ENCODE peak calls at places on chromosomes 16 and 17, in five cellular contexts. J, H, B, D and P are unnamed samples.

GRCh38 chr16:56301391-56301850 is 110.1 kb downstream of the GNAO1 start:
- DNase-seq in J (no peak), H (no peak), B (no peak), D (no peak), P (no peak)

GRCh38 chr17:41520821-41521521 is 2.3 kb upstream of the KRT15 start:
- DNase-seq in J (no peak), H (no peak), B (no peak), D (peak; percentile 79), P (no peak)

GRCh38 chr17:47620503-47621245 is 29.0 kb upstream of the KPNB1 start:
- DNase-seq in J (no peak), H (no peak), B (no peak), D (no peak), P (no peak)

GRCh38 chr17:76404976-76405563 is 20.7 kb downstream of the SPHK1 start:
- DNase-seq in J (no peak), H (no peak), B (no peak), D (no peak), P (no peak)

GRCh38 chr17:45715787-45716186 is 68.3 kb upstream of the CRHR1 start:
- DNase-seq in J (no peak), H (no peak), B (no peak), D (no peak), P (no peak)

GRCh38 chr17:47741109-47741792 is 8.2 kb downstream of the TBX21 start:
- DNase-seq in J (no peak), H (peak; percentile 48), B (no peak), D (no peak), P (no peak)

GRCh38 chr17:10224592-10225195 is 26.3 kb upstream of the GAS7 start:
- DNase-seq in J (no peak), H (no peak), B (no peak), D (no peak), P (no peak)

GRCh38 chr16:64162613-64163375 is 959.1 kb downstream of the CDH11 start:
- DNase-seq in J (no peak), H (no peak), B (no peak), D (no peak), P (no peak)

GRCh38 chr17:64148017-64148631 is 18.2 kb upstream of the ERN1 start:
- DNase-seq in J (peak; percentile 25), H (no peak), B (no peak), D (no peak), P (no peak)

GRCh38 chr17:66970140-66970539 is 5.6 kb downstream of the CACNG4 start:
- DNase-seq in J (no peak), H (no peak), B (no peak), D (no peak), P (no peak)

GRCh38 chr16:72554935-72555334 is 383.0 kb upstream of the PMFBP1 start:
- DNase-seq in J (no peak), H (no peak), B (no peak), D (no peak), P (no peak)

GRCh38 chr16:72549878-72550277 is 377.9 kb upstream of the PMFBP1 start:
- DNase-seq in J (no peak), H (no peak), B (no peak), D (no peak), P (no peak)

GRCh38 chr16:72552675-72553074 is 380.7 kb upstream of the PMFBP1 start:
- DNase-seq in J (no peak), H (no peak), B (no peak), D (no peak), P (no peak)

DNA sequence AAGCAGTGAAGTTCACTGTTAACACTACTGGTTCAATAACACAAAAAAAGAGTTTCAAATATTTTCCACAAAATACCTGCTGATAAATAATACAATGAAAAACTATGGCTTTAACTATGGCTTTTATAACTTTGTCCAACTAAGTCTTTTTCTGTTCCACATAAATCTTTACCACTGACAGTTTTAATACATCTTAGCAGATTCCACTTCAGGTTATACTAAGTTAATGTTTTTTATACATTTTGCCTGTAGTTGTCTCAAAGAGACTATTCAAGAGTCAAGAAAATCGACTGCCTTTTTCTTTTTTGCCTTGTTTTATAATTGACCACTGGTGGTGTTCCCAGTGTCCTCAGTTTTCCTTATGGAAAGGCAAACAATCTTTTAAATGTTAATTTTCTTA is 379.7 kb upstream of the PMFBP1 start:
- DNase-seq in J (no peak), H (no peak), B (no peak), D (no peak), P (no peak)
- TF ChIP-seq POLR2A in J (no peak), H (no peak), B (no peak), D (no peak), P (no peak)

DNA sequence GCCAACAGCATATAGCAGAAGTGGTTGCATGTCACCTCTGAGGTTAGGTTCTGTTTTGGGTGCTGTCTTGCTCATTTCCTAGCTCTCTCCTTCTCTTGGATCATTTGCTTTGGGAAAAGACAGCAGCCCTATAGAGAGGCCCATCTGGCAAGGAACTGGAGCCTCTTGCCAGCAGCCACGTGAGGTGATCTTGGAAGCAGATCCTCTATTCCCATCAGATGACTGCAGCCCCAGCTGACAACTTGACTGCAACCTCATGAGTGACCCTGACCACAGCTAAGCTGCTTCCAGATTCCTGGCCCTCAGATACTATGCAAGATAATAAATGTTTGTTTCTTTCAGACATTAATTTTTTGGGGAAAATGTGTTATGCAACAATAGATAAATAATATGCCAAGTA is 213.3 kb upstream of the HS3ST4 start:
- DNase-seq in J (no peak), H (no peak), B (no peak), D (no peak), P (no peak)
- TF ChIP-seq EP300 in J (no peak), H (no peak), B (no peak), D (no peak), P (no peak)

GRCh38 chr17:42980274-42980765 is at the start of gene RUNDC1:
- DNase-seq in J (peak; percentile 92), H (peak; percentile 97), B (peak; percentile 86), D (peak; percentile 99), P (peak; percentile 96)
- TF ChIP-seq POLR2A in J (peak; percentile 94), H (no peak), B (peak; percentile 42), D (peak; percentile 59), P (peak; percentile 34)

GRCh38 chr17:6476061-6476833 is 32.0 kb downstream of the PIMREG start:
- DNase-seq in J (no peak), H (no peak), B (no peak), D (no peak), P (no peak)

GRCh38 chr17:6475411-6475810 is 31.2 kb downstream of the PIMREG start:
- DNase-seq in J (no peak), H (no peak), B (no peak), D (no peak), P (no peak)

GRCh38 chr17:6474376-6474775 is 30.1 kb downstream of the PIMREG start:
- DNase-seq in J (no peak), H (no peak), B (no peak), D (no peak), P (no peak)

GRCh38 chr17:6473128-6473767 is 29.0 kb downstream of the PIMREG start:
- DNase-seq in J (peak; percentile 81), H (no peak), B (peak; percentile 43), D (peak; percentile 83), P (no peak)

DNA sequence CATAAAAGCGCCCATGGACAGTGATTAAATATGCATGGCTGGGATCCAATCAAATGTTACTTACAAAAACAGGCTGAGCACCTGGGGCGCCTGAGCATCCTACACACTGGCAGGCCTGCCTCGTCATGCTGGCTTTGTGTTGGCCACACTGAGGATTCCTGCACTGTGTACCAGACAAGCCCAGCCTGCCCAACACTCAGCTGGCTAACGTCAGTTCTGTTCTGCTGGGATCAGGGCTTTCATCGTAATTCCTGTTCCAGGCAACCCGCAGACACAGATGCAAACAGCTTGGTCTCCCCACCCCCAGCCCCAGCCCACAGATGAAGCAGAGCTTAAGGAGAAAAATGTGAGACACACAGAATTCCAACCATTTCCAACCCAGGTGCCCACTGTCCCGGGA is 30.7 kb downstream of the PIMREG start:
- DNase-seq in J (no peak), H (no peak), B (no peak), D (no peak), P (no peak)
- TF ChIP-seq EP300 in J (no peak), H (no peak), B (no peak), D (no peak), P (no peak)